ENCODE peak calls at places on chromosome 17, in seven cellular contexts. M is kidney epithelial cell, J is A549, X is heart left ventricle, G is esophagus muscularis mucosa, R is retinal pigment epithelial cell, W is colonic mucosa. Y is an unnamed sample.

GRCh38 chr17:74935048-74935447 is 650 bp upstream of the OTOP3 start:
- DNase-seq in G (no peak), X (no peak), J (no peak), M (no peak), W (no peak), R (no peak), Y (no peak)

GRCh38 chr17:32335046-32335445 is 6.9 kb downstream of the C17orf75 start:
- DNase-seq in W (no peak), M (no peak), G (no peak), J (no peak), X (no peak), R (no peak), Y (no peak)

GRCh38 chr17:28744104-28744801 is 442 bp downstream of the TRAF4 start:
- DNase-seq in W (peak), G (no peak), R (peak), X (peak), M (no peak), J (peak), Y (peak)

GRCh38 chr17:1967092-1967662 is 58.0 kb downstream of the RTN4RL1 start:
- DNase-seq in G (no peak), W (no peak), M (no peak), R (no peak), J (no peak), X (no peak), Y (no peak)

GRCh38 chr17:40323731-40324650 is 15.0 kb downstream of the RARA start:
- DNase-seq in M (no peak), X (peak), R (no peak), G (no peak), J (no peak), W (peak), Y (peak)

GRCh38 chr17:9676084-9676483 is 30.8 kb downstream of the USP43 start:
- DNase-seq in M (no peak), G (no peak), J (peak), W (no peak), X (no peak), R (no peak), Y (no peak)

GRCh38 chr17:9645858-9646555 is 690 bp downstream of the USP43 start:
- DNase-seq in R (no peak), G (no peak), X (peak), M (no peak), J (peak), W (peak), Y (peak)

GRCh38 chr17:1130191-1130590 is 49.6 kb downstream of the ABR start:
- DNase-seq in G (no peak), X (no peak), R (no peak), J (no peak), W (no peak), M (no peak), Y (no peak)

GRCh38 chr17:34616148-34616547 is 36.8 kb downstream of the TMEM132E start:
- DNase-seq in W (no peak), R (no peak), M (no peak), J (no peak), G (no peak), X (no peak), Y (no peak)

GRCh38 chr17:47099451-47099986 is 89.6 kb downstream of the CDC27 start:
- DNase-seq in M (no peak), J (no peak), G (no peak), X (no peak), W (no peak), R (no peak), Y (no peak)

GRCh38 chr17:65638221-65638940 is 76.9 kb upstream of the AXIN2 start:
- DNase-seq in X (no peak), G (no peak), M (no peak), R (peak), J (no peak), W (no peak), Y (no peak)

GRCh38 chr17:78497115-78497540 is 80.1 kb downstream of the DNAH17 start:
- DNase-seq in M (peak), W (peak), X (peak), J (peak), G (no peak), R (peak), Y (peak)

GRCh38 chr17:33385133-33385532 is 92.0 kb upstream of the ASIC2 start:
- DNase-seq in J (no peak), G (no peak), X (no peak), M (no peak), W (no peak), R (no peak), Y (no peak)

GRCh38 chr17:41894791-41895331 is 23.9 kb downstream of the ACLY start:
- DNase-seq in W (no peak), J (peak), X (no peak), R (no peak), G (no peak), M (peak), Y (no peak)

GRCh38 chr17:73189417-73190099 is 3.3 kb upstream of the COG1 start:
- DNase-seq in R (no peak), J (peak), X (no peak), M (peak), G (no peak), W (no peak), Y (peak)

GRCh38 chr17:48293319-48294192 is 136.5 kb downstream of the SKAP1 start:
- DNase-seq in G (no peak), M (no peak), X (no peak), J (peak), R (no peak), W (no peak), Y (no peak)

GRCh38 chr17:79339311-79339710 is 264.7 kb downstream of the ENGASE start:
- DNase-seq in J (no peak), M (no peak), R (no peak), G (no peak), X (no peak), W (no peak), Y (no peak)

GRCh38 chr17:66395961-66396360 is 93.5 kb downstream of the PRKCA start:
- DNase-seq in J (no peak), R (no peak), X (no peak), W (no peak), M (no peak), G (no peak), Y (no peak)

GRCh38 chr17:2435852-2436251 is 35.0 kb upstream of the MNT start:
- DNase-seq in G (no peak), X (no peak), M (no peak), J (no peak), R (no peak), W (no peak), Y (no peak)

GRCh38 chr17:47063475-47063874 is 84.4 kb upstream of the RPRML start:
- DNase-seq in M (no peak), J (no peak), G (no peak), R (no peak), X (no peak), W (no peak), Y (no peak)

GRCh38 chr17:73840829-73841228 is 196.6 kb upstream of the SDK2 start:
- DNase-seq in J (no peak), M (no peak), X (no peak), R (no peak), G (no peak), W (no peak), Y (no peak)

GRCh38 chr17:2029911-2030778 is at the start of gene DPH1:
- DNase-seq in R (peak), W (peak), M (peak), J (peak), G (peak), X (peak), Y (peak)

GRCh38 chr17:76714336-76714735 is 3.6 kb upstream of the MXRA7 start:
- DNase-seq in R (no peak), G (no peak), W (no peak), X (no peak), J (no peak), M (no peak), Y (no peak)

GRCh38 chr17:64741924-64742670 is 80.0 kb upstream of the SMURF2 start:
- DNase-seq in W (no peak), M (no peak), J (no peak), R (no peak), X (peak), G (peak), Y (no peak)

GRCh38 chr17:21215935-21216334 is 2.0 kb upstream of the TMEM11 start:
- DNase-seq in W (no peak), R (no peak), G (no peak), J (no peak), M (no peak), X (no peak), Y (no peak)

GRCh38 chr17:43416998-43417891 is 18.5 kb downstream of the ARL4D start:
- DNase-seq in M (no peak), G (no peak), R (no peak), X (peak), W (peak), J (peak), Y (no peak)

GRCh38 chr17:17564896-17565295 is 26.6 kb downstream of the PEMT start:
- DNase-seq in J (no peak), R (no peak), M (no peak), W (no peak), X (no peak), G (no peak), Y (no peak)

GRCh38 chr17:71505981-71506380 is 614.8 kb upstream of the SOX9 start:
- DNase-seq in M (no peak), G (no peak), W (no peak), J (no peak), X (no peak), R (no peak), Y (no peak)

GRCh38 chr17:82103588-82104451 is 5.8 kb upstream of the FASN start:
- DNase-seq in M (no peak), X (no peak), G (no peak), R (no peak), W (peak), J (no peak), Y (no peak)

GRCh38 chr17:4436381-4436780 is 2.6 kb downstream of the SPNS3 start:
- DNase-seq in G (no peak), R (no peak), M (no peak), W (no peak), X (no peak), J (no peak), Y (no peak)

DNA sequence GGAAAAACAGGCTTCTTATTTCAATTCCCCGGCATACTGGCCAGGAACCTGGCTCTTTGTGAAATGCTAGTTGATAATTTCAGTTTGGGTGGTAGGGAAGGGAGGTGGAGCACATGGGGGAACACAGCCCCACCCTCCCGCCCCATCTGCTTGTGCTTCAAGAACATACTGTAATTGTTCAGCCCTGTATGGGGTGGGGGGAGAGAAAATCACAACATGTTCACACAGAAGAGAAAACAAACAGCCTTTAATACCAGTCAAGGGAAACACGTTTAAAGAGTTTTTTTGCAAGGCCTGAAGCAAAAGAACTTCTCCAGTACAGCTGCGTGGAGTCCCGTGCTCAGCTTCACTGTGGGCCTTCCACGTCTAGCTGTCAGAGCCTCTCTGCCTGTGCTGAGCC is 59.7 kb downstream of the SHISA6 start:
- DNase-seq in G (peak), M (no peak), J (no peak), R (no peak), X (no peak), W (no peak), Y (no peak)
- H3K4me3 ChIP-seq in G (no peak), M (no peak), J (no peak), R (no peak), X (no peak), W (no peak), Y (no peak)

GRCh38 chr17:6713130-6713917 is at the start of gene SLC13A5:
- DNase-seq in G (no peak), J (peak), M (no peak), R (no peak), W (no peak), X (no peak), Y (no peak)
- TF ChIP-seq CTCF in G (no peak), J (peak), M (peak), R (peak), W (no peak), X (peak), Y (no peak)

DNA sequence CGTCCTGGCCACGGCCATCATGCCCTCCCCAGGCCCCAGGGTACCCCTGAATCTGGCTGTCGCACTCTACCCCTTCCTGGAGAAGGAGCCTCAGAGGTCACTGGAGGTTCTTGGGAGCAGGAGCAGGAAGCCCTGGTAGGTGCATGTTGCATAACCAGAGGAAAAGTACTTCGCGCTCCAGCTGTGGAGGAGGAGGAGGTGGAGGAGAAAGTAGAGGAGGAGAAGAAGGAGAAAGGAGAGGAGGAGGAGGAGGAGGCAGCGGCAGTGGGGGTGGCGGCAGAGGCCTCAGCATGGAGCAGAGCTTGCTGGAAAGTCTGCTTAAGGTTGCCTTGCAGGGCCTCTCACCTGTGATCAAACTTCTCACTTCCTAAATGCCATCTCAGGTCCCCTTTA is 61.8 kb downstream of the BAIAP2 start:
- DNase-seq in X (no peak), M (no peak), W (no peak), J (no peak), R (no peak), G (no peak), Y (no peak)
- H3K4me3 ChIP-seq in X (no peak), M (no peak), W (no peak), J (no peak), R (no peak), G (peak), Y (no peak)

GRCh38 chr17:30377574-30377973 is 1.2 kb upstream of the CPD start:
- DNase-seq in G (no peak), J (no peak), M (no peak), X (no peak), W (no peak), R (no peak), Y (no peak)

GRCh38 chr17:30378191-30378796 is 433 bp upstream of the CPD start:
- DNase-seq in W (peak), X (peak), R (no peak), J (no peak), G (no peak), M (no peak), Y (peak)

GRCh38 chr17:30379303-30380105 is 777 bp downstream of the CPD start:
- DNase-seq in G (no peak), W (peak), R (no peak), X (peak), M (no peak), J (no peak), Y (peak)

GRCh38 chr17:30380106-30380420 is 1.3 kb downstream of the CPD start:
- DNase-seq in M (no peak), X (no peak), J (no peak), R (no peak), G (no peak), W (no peak), Y (peak)

DNA sequence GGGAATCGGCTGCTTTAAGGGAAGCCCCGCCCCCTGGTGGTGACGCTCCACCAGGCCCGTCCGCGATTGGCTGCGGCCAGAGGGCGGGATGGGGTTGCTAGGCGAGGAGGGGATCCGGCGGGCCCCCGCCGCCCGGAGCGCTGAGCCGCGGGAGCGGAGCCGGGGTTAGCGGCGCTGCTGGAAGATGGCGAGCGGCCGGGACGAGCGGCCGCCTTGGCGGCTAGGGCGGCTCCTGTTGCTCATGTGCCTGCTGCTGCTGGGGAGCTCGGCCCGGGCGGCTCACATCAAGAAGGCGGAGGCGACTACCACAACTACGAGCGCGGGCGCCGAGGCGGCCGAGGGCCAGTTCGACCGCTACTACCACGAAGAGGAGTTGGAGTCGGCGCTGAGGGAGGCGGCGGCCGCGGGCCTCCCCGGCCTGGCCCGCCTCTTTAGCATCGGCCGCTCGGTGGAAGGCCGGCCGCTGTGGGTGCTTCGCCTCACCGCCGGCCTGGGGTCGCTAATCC is at the start of gene CPD:
- DNase-seq in W (peak), M (peak), G (peak), X (peak), J (peak), R (peak), Y (peak)
- TF ChIP-seq CTCF in W (no peak), M (no peak), G (no peak), X (peak), J (no peak), R (no peak), Y (no peak)

DNA sequence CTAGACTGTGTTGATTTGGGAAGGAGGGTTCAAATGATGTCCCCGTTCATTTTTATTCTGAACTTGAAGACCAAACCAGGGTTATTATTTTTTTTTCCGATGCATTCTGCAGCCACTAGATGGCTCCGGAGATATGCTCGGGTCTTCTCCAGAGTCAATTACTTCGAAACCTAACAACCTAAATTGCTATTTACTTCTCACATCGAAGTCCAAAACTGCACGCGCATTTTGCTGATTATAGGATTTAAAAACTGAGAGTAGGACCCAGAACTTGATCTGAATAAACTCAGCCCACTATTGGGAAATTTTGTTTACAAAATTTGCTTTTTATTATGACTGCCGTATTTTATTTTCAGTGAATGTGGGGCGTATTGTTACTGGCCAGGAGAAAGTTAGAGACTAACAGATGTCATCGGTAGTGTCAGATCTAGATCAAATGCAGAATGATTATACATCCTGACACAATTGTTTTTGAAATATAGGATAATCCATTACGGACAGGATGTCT is 263.8 kb downstream of the HS3ST3A1 start:
- DNase-seq in R (no peak), X (no peak), G (no peak), W (peak), J (peak), M (no peak), Y (peak)
- H3K4me3 ChIP-seq in R (peak), X (peak), G (peak), W (no peak), J (peak), M (peak), Y (no peak)

GRCh38 chr17:8630802-8631553 is 453 bp upstream of the MYH10 start:
- DNase-seq in M (peak), W (peak), G (peak), R (peak), X (peak), J (peak), Y (peak)
- TF ChIP-seq CTCF in M (no peak), W (no peak), G (peak), R (no peak), X (no peak), J (peak), Y (peak)

Y was measured in GM12865.